ENCODE peak calls at places on chromosome X, in six cellular contexts. One of them, this sample, is unnamed.

GRCh38 chrX:47515941-47516649 is 33.1 kb upstream of the ZNF41 start:
- DNase-seq in AG09309: no peak
- DNase-seq in HFF-Myc: no peak
- DNase-seq in IMR-90: peak; percentile 45
- DNase-seq in pancreas: no peak
- DNase-seq in mammary epithelial cell: peak; percentile 62
- DNase-seq in this sample: no peak

GRCh38 chrX:128975716-128976115 is 547.6 kb downstream of the SMARCA1 start:
- DNase-seq in AG09309: no peak
- DNase-seq in HFF-Myc: no peak
- DNase-seq in IMR-90: no peak
- DNase-seq in pancreas: peak; percentile 43
- DNase-seq in mammary epithelial cell: peak; percentile 0
- DNase-seq in this sample: no peak

GRCh38 chrX:44431206-44431605 is 87.7 kb upstream of the EFHC2 start:
- DNase-seq in AG09309: no peak
- DNase-seq in HFF-Myc: no peak
- DNase-seq in IMR-90: peak; percentile 16
- DNase-seq in pancreas: no peak
- DNase-seq in mammary epithelial cell: peak; percentile 81
- DNase-seq in this sample: no peak

GRCh38 chrX:9341305-9342201 is 123.3 kb upstream of the TBL1X start:
- DNase-seq in AG09309: no peak
- DNase-seq in HFF-Myc: no peak
- DNase-seq in IMR-90: peak; percentile 69
- DNase-seq in pancreas: no peak
- DNase-seq in mammary epithelial cell: no peak
- DNase-seq in this sample: no peak

GRCh38 chrX:124506031-124506430 is 159.7 kb downstream of the SH2D1A start:
- DNase-seq in AG09309: no peak
- DNase-seq in HFF-Myc: no peak
- DNase-seq in IMR-90: no peak
- DNase-seq in pancreas: no peak
- DNase-seq in mammary epithelial cell: no peak
- DNase-seq in this sample: no peak

GRCh38 chrX:22220941-22221340 is 51.8 kb upstream of the CBLL2 start:
- DNase-seq in AG09309: no peak
- DNase-seq in HFF-Myc: peak; percentile 47
- DNase-seq in IMR-90: peak; percentile 88
- DNase-seq in pancreas: no peak
- DNase-seq in mammary epithelial cell: peak; percentile 80
- DNase-seq in this sample: peak; percentile 65

GRCh38 chrX:132413459-132413858 is 75.4 kb downstream of the MBNL3 start:
- DNase-seq in AG09309: no peak
- DNase-seq in HFF-Myc: no peak
- DNase-seq in IMR-90: no peak
- DNase-seq in pancreas: no peak
- DNase-seq in mammary epithelial cell: no peak
- DNase-seq in this sample: no peak

GRCh38 chrX:13742397-13743176 is 8.0 kb downstream of the OFD1 start:
- DNase-seq in AG09309: no peak
- DNase-seq in HFF-Myc: no peak
- DNase-seq in IMR-90: no peak
- DNase-seq in pancreas: no peak
- DNase-seq in mammary epithelial cell: no peak
- DNase-seq in this sample: no peak

GRCh38 chrX:112512509-112512908 is 167.2 kb downstream of the LHFPL1 start:
- DNase-seq in AG09309: no peak
- DNase-seq in HFF-Myc: no peak
- DNase-seq in IMR-90: peak; percentile 4
- DNase-seq in pancreas: no peak
- DNase-seq in mammary epithelial cell: no peak
- DNase-seq in this sample: no peak

GRCh38 chrX:154372612-154373022 is 1.8 kb downstream of the FLNA start:
- DNase-seq in AG09309: no peak
- DNase-seq in HFF-Myc: no peak
- DNase-seq in IMR-90: peak; percentile 65
- DNase-seq in pancreas: no peak
- DNase-seq in mammary epithelial cell: no peak
- DNase-seq in this sample: no peak

GRCh38 chrX:107766470-107767140 is 9.0 kb downstream of the TSC22D3 start:
- DNase-seq in AG09309: no peak
- DNase-seq in HFF-Myc: no peak
- DNase-seq in IMR-90: peak; percentile 21
- DNase-seq in pancreas: no peak
- DNase-seq in mammary epithelial cell: peak; percentile 42
- DNase-seq in this sample: no peak

GRCh38 chrX:31260351-31260750 is 188.5 kb upstream of the FTHL17 start:
- DNase-seq in AG09309: no peak
- DNase-seq in HFF-Myc: no peak
- DNase-seq in IMR-90: no peak
- DNase-seq in pancreas: no peak
- DNase-seq in mammary epithelial cell: peak; percentile 53
- DNase-seq in this sample: no peak

GRCh38 chrX:33078273-33078672 is 133.1 kb downstream of the DMD start:
- DNase-seq in AG09309: no peak
- DNase-seq in HFF-Myc: no peak
- DNase-seq in IMR-90: no peak
- DNase-seq in pancreas: no peak
- DNase-seq in mammary epithelial cell: no peak
- DNase-seq in this sample: no peak

GRCh38 chrX:143988356-143988755 is 104.5 kb downstream of the UBE2NL start:
- DNase-seq in AG09309: no peak
- DNase-seq in HFF-Myc: no peak
- DNase-seq in IMR-90: no peak
- DNase-seq in pancreas: no peak
- DNase-seq in mammary epithelial cell: no peak
- DNase-seq in this sample: no peak

GRCh38 chrX:119455264-119455663 is 13.0 kb upstream of the SLC25A5 start:
- DNase-seq in AG09309: peak; percentile 23
- DNase-seq in HFF-Myc: no peak
- DNase-seq in IMR-90: peak; percentile 69
- DNase-seq in pancreas: no peak
- DNase-seq in mammary epithelial cell: peak; percentile 35
- DNase-seq in this sample: no peak

GRCh38 chrX:136030357-136031225 is 45.4 kb downstream of the SLC9A6 start:
- DNase-seq in AG09309: peak; percentile 37
- DNase-seq in HFF-Myc: no peak
- DNase-seq in IMR-90: peak; percentile 76
- DNase-seq in pancreas: no peak
- DNase-seq in mammary epithelial cell: no peak
- DNase-seq in this sample: peak; percentile 86

GRCh38 chrX:12979011-12979629 is 4.2 kb downstream of the TMSB4X start:
- DNase-seq in AG09309: no peak
- DNase-seq in HFF-Myc: no peak
- DNase-seq in IMR-90: no peak
- DNase-seq in pancreas: no peak
- DNase-seq in mammary epithelial cell: no peak
- DNase-seq in this sample: no peak

GRCh38 chrX:344371-344901 is 25.8 kb upstream of the GTPBP6 start:
- DNase-seq in AG09309: no peak
- DNase-seq in HFF-Myc: no peak
- DNase-seq in IMR-90: no peak
- DNase-seq in pancreas: peak; percentile 59
- DNase-seq in mammary epithelial cell: no peak
- DNase-seq in this sample: no peak

GRCh38 chrX:103414561-103414960 is 38.2 kb downstream of the BEX3 start:
- DNase-seq in AG09309: no peak
- DNase-seq in HFF-Myc: no peak
- DNase-seq in IMR-90: no peak
- DNase-seq in pancreas: no peak
- DNase-seq in mammary epithelial cell: no peak
- DNase-seq in this sample: no peak

GRCh38 chrX:110125435-110125834 is 122.5 kb downstream of the TMEM164 start:
- DNase-seq in AG09309: no peak
- DNase-seq in HFF-Myc: no peak
- DNase-seq in IMR-90: peak; percentile 12
- DNase-seq in pancreas: no peak
- DNase-seq in mammary epithelial cell: no peak
- DNase-seq in this sample: no peak

DNA sequence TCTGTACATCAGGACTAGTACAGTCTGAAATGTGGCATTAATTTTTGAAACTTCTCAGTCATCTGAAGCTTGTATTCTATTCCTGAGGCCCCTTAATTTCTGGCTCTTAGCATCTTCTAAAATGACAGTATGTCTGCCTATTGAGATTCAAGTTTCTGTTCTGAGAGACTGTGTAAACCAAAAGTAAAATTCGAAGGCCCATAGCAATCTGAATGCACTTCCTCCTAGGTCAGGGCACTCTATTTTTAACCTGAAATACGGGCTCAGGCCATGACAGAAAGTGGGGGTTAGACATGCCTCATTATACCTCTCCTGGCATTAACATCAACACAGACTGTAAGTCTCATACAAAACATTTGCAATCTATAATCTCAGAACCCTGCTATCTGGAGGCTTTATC is 584.4 kb downstream of the KLHL4 start:
- DNase-seq in AG09309: no peak
- DNase-seq in HFF-Myc: no peak
- DNase-seq in IMR-90: no peak
- DNase-seq in pancreas: no peak
- DNase-seq in mammary epithelial cell: no peak
- DNase-seq in this sample: no peak
- H3K4me3 ChIP-seq in AG09309: no peak overlapping the region
- H3K4me3 ChIP-seq in HFF-Myc: no peak overlapping the region
- H3K4me3 ChIP-seq in IMR-90: no peak overlapping the region
- H3K4me3 ChIP-seq in pancreas: no peak overlapping the region
- H3K4me3 ChIP-seq in mammary epithelial cell: no peak overlapping the region
- H3K4me3 ChIP-seq in this sample: no peak overlapping the region

DNA sequence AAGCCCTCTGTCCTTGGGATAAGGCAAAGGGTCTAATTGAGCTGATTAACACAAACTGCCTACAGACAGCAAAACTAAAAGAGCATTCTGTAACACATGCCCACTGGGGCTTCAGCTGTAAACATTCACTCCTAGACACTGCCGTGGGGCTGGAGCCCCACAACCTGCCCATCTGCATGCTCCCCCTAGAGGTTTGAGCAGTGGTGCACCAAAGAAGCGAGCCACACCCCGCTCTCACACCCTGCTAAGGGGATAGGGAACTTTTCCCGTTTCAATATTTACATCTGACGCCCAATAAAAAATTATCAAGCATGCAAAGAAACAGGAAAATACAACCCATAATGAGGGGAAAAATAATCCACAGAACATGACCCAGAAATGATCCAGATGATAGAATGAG is 46.9 kb upstream of the HSD17B10 start:
- DNase-seq in AG09309: no peak
- DNase-seq in HFF-Myc: no peak
- DNase-seq in IMR-90: no peak
- DNase-seq in pancreas: no peak
- DNase-seq in mammary epithelial cell: no peak
- DNase-seq in this sample: no peak
- TF ChIP-seq CTCF in AG09309: peak; percentile 48
- TF ChIP-seq CTCF in HFF-Myc: peak; percentile 40
- TF ChIP-seq CTCF in IMR-90: peak; percentile 37
- TF ChIP-seq CTCF in pancreas: no peak
- TF ChIP-seq CTCF in mammary epithelial cell: peak; percentile 12
- TF ChIP-seq CTCF in this sample: peak; percentile 22

DNA sequence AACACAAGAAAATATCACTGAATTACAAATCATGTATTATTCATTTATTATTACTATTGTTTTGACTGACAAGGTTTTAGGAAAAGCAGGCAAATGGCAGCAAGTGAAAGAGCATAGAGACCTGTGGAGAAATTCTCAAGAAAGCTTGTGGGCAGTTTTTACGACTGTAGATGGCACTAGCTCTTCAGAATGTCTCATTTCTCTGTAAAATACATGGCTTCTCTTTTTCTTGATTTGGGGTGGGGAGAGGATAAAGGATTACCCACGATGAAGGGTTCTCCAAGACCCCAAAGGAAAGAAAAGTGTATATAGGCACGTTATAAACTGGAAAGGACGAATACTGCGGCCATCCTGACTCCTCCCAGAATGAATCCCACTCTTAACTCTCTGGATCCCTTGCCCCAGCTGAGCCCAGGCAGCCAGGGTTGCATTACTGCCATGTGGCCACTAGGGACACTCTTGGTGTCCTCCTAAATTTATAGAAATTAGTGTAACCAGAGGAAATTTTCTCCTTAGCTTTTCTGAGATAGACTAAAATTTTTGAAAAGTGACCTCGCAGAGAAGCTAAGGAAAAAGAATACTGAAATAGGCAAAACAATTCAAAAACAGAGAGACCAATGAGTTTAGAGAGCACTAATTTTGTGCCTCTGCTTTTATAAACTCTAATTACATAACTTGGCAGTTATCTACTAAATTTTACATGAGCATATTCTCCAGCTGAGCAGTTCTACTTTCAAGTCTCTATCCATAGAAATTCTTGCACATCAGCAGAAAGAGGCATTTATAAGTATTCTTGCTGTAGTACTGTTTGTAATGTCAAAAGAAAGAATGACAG is 37.7 kb upstream of the PCDH19 start:
- DNase-seq in AG09309: no peak
- DNase-seq in HFF-Myc: no peak
- DNase-seq in IMR-90: peak; percentile 1
- DNase-seq in pancreas: no peak
- DNase-seq in mammary epithelial cell: peak; percentile 2
- DNase-seq in this sample: no peak
- H3K4me3 ChIP-seq in AG09309: no peak overlapping the region
- H3K4me3 ChIP-seq in HFF-Myc: no peak overlapping the region
- H3K4me3 ChIP-seq in IMR-90: no peak overlapping the region
- H3K4me3 ChIP-seq in pancreas: no peak overlapping the region
- H3K4me3 ChIP-seq in mammary epithelial cell: no peak overlapping the region
- H3K4me3 ChIP-seq in this sample: no peak overlapping the region

GRCh38 chrX:97638621-97639020 is 754.9 kb downstream of the RPA4 start:
- DNase-seq in AG09309: no peak
- DNase-seq in HFF-Myc: no peak
- DNase-seq in IMR-90: no peak
- DNase-seq in pancreas: no peak
- DNase-seq in mammary epithelial cell: no peak
- DNase-seq in this sample: no peak

GRCh38 chrX:97628807-97629596 is 745.3 kb downstream of the RPA4 start:
- DNase-seq in AG09309: no peak
- DNase-seq in HFF-Myc: no peak
- DNase-seq in IMR-90: no peak
- DNase-seq in pancreas: no peak
- DNase-seq in mammary epithelial cell: no peak
- DNase-seq in this sample: no peak

GRCh38 chrX:97637289-97637688 is 753.6 kb downstream of the RPA4 start:
- DNase-seq in AG09309: no peak
- DNase-seq in HFF-Myc: no peak
- DNase-seq in IMR-90: no peak
- DNase-seq in pancreas: no peak
- DNase-seq in mammary epithelial cell: no peak
- DNase-seq in this sample: no peak

GRCh38 chrX:97629597-97629985 is 745.9 kb downstream of the RPA4 start:
- DNase-seq in AG09309: no peak
- DNase-seq in HFF-Myc: no peak
- DNase-seq in IMR-90: no peak
- DNase-seq in pancreas: no peak
- DNase-seq in mammary epithelial cell: no peak
- DNase-seq in this sample: no peak

DNA sequence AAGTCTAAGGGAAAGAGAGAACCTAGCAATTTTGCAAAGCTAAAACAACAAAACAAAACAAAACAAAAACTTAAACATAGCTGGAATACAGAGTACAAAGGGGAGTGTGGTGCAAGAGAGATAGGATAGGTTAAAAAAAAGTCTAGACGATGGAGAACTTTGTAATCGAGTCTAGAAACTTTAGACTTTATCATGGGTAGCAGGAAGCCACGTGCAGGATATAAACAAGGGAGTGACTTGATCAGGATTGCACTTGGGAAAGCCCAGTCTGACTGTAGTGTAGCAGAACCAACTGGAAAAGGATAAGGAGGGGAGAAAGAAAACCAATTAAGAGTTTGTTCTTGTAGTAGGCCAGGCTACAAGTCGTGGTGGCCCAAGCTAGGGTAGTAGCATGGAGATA is 750.1 kb downstream of the RPA4 start:
- DNase-seq in AG09309: no peak
- DNase-seq in HFF-Myc: no peak
- DNase-seq in IMR-90: no peak
- DNase-seq in pancreas: no peak
- DNase-seq in mammary epithelial cell: no peak
- DNase-seq in this sample: no peak
- TF ChIP-seq CTCF in AG09309: no peak
- TF ChIP-seq CTCF in HFF-Myc: no peak
- TF ChIP-seq CTCF in IMR-90: no peak
- TF ChIP-seq CTCF in pancreas: no peak
- TF ChIP-seq CTCF in mammary epithelial cell: no peak
- TF ChIP-seq CTCF in this sample: no peak

This sample was measured in AG04449.